ENCODE peak calls at places on chromosome 11, in nine cellular contexts. One of them, this sample, is unnamed.
A peak's percentile ranks its signal among the peaks of the same experiment; 100 is the strongest.

GRCh38 chr11:118691926-118692830 is 12.7 kb upstream of the TREH start:
- DNase-seq in foreskin fibroblast: peak; percentile 76
- DNase-seq in OCI-LY7: no peak
- DNase-seq in Caco-2: no peak
- DNase-seq in AG09309: no peak
- DNase-seq in endothelial cell of umbilical vein: no peak
- DNase-seq in HFFc6: peak; percentile 32
- DNase-seq in prostate gland: peak; percentile 27
- DNase-seq in nephron progenitor cell: no peak
- DNase-seq in this sample: peak; percentile 85

GRCh38 chr11:20501252-20501651 is 98.2 kb upstream of the SLC6A5 start:
- DNase-seq in Caco-2: no peak
- DNase-seq in foreskin fibroblast: no peak
- DNase-seq in prostate gland: no peak
- DNase-seq in nephron progenitor cell: no peak
- DNase-seq in OCI-LY7: no peak
- DNase-seq in HFFc6: no peak
- DNase-seq in AG09309: no peak
- DNase-seq in endothelial cell of umbilical vein: no peak
- DNase-seq in this sample: no peak

GRCh38 chr11:44203270-44204043 is 106.5 kb downstream of the ALX4 start:
- DNase-seq in prostate gland: no peak
- DNase-seq in foreskin fibroblast: no peak
- DNase-seq in HFFc6: no peak
- DNase-seq in endothelial cell of umbilical vein: no peak
- DNase-seq in nephron progenitor cell: no peak
- DNase-seq in OCI-LY7: no peak
- DNase-seq in AG09309: no peak
- DNase-seq in Caco-2: no peak
- DNase-seq in this sample: no peak

GRCh38 chr11:44382648-44383240 is 72.8 kb upstream of the ALX4 start:
- DNase-seq in AG09309: no peak
- DNase-seq in nephron progenitor cell: no peak
- DNase-seq in HFFc6: no peak
- DNase-seq in OCI-LY7: no peak
- DNase-seq in foreskin fibroblast: no peak
- DNase-seq in endothelial cell of umbilical vein: no peak
- DNase-seq in prostate gland: no peak
- DNase-seq in Caco-2: no peak
- DNase-seq in this sample: no peak

GRCh38 chr11:64545605-64546004 is 45.4 kb upstream of the SLC22A12 start:
- DNase-seq in OCI-LY7: no peak
- DNase-seq in prostate gland: no peak
- DNase-seq in nephron progenitor cell: no peak
- DNase-seq in endothelial cell of umbilical vein: peak; percentile 72
- DNase-seq in AG09309: peak; percentile 23
- DNase-seq in HFFc6: peak; percentile 79
- DNase-seq in Caco-2: no peak
- DNase-seq in foreskin fibroblast: peak; percentile 82
- DNase-seq in this sample: no peak

GRCh38 chr11:37533830-37534229 is 935.8 kb upstream of the RAG2 start:
- DNase-seq in nephron progenitor cell: no peak
- DNase-seq in AG09309: no peak
- DNase-seq in endothelial cell of umbilical vein: no peak
- DNase-seq in OCI-LY7: no peak
- DNase-seq in HFFc6: no peak
- DNase-seq in foreskin fibroblast: no peak
- DNase-seq in Caco-2: no peak
- DNase-seq in prostate gland: no peak
- DNase-seq in this sample: no peak

GRCh38 chr11:11073996-11074395 is 216.1 kb upstream of the ZBED5 start:
- DNase-seq in Caco-2: no peak
- DNase-seq in nephron progenitor cell: no peak
- DNase-seq in prostate gland: no peak
- DNase-seq in OCI-LY7: no peak
- DNase-seq in endothelial cell of umbilical vein: no peak
- DNase-seq in HFFc6: no peak
- DNase-seq in foreskin fibroblast: no peak
- DNase-seq in AG09309: no peak
- DNase-seq in this sample: no peak

GRCh38 chr11:85809881-85810280 is 1.1 kb downstream of the SYTL2 start:
- DNase-seq in foreskin fibroblast: peak; percentile 30
- DNase-seq in HFFc6: peak; percentile 29
- DNase-seq in OCI-LY7: peak; percentile 18
- DNase-seq in Caco-2: peak; percentile 69
- DNase-seq in endothelial cell of umbilical vein: peak; percentile 4
- DNase-seq in prostate gland: no peak
- DNase-seq in AG09309: no peak
- DNase-seq in nephron progenitor cell: peak; percentile 33
- DNase-seq in this sample: peak; percentile 64

GRCh38 chr11:99601179-99601578 is 580.4 kb downstream of the CNTN5 start:
- DNase-seq in endothelial cell of umbilical vein: no peak
- DNase-seq in nephron progenitor cell: no peak
- DNase-seq in foreskin fibroblast: no peak
- DNase-seq in AG09309: no peak
- DNase-seq in HFFc6: no peak
- DNase-seq in OCI-LY7: no peak
- DNase-seq in prostate gland: no peak
- DNase-seq in Caco-2: no peak
- DNase-seq in this sample: no peak

GRCh38 chr11:112029460-112029859 is 4.3 kb downstream of the DLAT start:
- DNase-seq in foreskin fibroblast: no peak
- DNase-seq in OCI-LY7: no peak
- DNase-seq in HFFc6: no peak
- DNase-seq in endothelial cell of umbilical vein: no peak
- DNase-seq in prostate gland: no peak
- DNase-seq in AG09309: no peak
- DNase-seq in nephron progenitor cell: no peak
- DNase-seq in Caco-2: no peak
- DNase-seq in this sample: no peak

GRCh38 chr11:1230456-1231395 is 7.9 kb downstream of the MUC5B start:
- DNase-seq in AG09309: no peak
- DNase-seq in foreskin fibroblast: no peak
- DNase-seq in Caco-2: peak; percentile 65
- DNase-seq in prostate gland: no peak
- DNase-seq in nephron progenitor cell: peak; percentile 6
- DNase-seq in OCI-LY7: no peak
- DNase-seq in HFFc6: no peak
- DNase-seq in endothelial cell of umbilical vein: no peak
- DNase-seq in this sample: no peak

GRCh38 chr11:1230121-1230455 is 7.2 kb downstream of the MUC5B start:
- DNase-seq in OCI-LY7: no peak
- DNase-seq in foreskin fibroblast: no peak
- DNase-seq in HFFc6: no peak
- DNase-seq in prostate gland: no peak
- DNase-seq in nephron progenitor cell: no peak
- DNase-seq in Caco-2: no peak
- DNase-seq in AG09309: no peak
- DNase-seq in endothelial cell of umbilical vein: no peak
- DNase-seq in this sample: no peak

GRCh38 chr11:1233351-1234053 is 10.6 kb downstream of the MUC5B start:
- DNase-seq in endothelial cell of umbilical vein: no peak
- DNase-seq in AG09309: no peak
- DNase-seq in Caco-2: peak; percentile 32
- DNase-seq in foreskin fibroblast: no peak
- DNase-seq in nephron progenitor cell: peak; percentile 4
- DNase-seq in prostate gland: no peak
- DNase-seq in HFFc6: no peak
- DNase-seq in OCI-LY7: no peak
- DNase-seq in this sample: no peak

GRCh38 chr11:1232328-1233321 is 9.8 kb downstream of the MUC5B start:
- DNase-seq in AG09309: no peak
- DNase-seq in endothelial cell of umbilical vein: no peak
- DNase-seq in Caco-2: peak; percentile 33
- DNase-seq in HFFc6: no peak
- DNase-seq in nephron progenitor cell: peak; percentile 3
- DNase-seq in prostate gland: no peak
- DNase-seq in foreskin fibroblast: no peak
- DNase-seq in OCI-LY7: no peak
- DNase-seq in this sample: no peak

DNA sequence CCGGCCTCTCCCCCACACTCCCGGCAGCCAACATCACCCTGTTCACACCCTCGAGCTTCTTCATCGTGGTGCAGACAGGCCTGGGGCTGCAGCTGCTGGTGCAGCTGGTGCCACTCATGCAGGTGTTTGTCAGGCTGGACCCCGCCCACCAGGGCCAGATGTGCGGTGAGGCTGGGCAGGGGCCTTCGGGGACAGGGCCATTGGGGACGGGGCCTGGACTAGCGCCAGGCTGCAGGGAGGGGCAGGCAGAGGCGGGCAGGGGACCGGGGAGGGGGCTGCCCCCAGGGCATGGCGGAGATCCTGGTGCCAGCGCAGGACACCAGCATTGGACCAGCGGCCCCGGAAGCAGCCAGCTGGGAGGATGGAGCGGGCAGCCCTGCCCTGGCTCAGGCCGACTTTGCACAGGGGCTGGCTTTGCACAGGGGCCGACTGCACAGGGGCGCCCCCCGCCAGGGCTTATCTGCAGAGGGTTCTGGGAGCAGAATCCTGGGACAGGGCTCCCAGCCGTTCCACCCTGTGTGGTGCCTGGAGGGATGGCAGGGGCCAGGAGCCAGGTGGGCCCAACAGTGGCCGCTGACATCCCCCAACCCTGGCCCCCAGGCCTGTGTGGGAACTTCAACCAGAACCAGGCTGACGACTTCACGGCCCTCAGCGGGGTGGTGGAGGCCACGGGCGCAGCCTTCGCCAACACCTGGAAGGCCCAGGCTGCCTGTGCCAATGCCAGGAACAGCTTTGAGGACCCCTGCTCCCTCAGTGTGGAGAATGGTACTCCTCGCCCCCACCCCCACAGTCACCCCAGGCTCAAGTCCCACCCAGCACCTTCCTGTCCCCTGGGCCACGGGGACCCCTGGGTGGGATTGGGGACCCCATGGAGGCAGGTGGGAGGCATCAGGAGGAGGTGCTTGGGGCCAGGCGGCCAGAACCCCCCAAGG is 8.8 kb downstream of the MUC5B start:
- DNase-seq in nephron progenitor cell: peak; percentile 2
- DNase-seq in AG09309: no peak
- DNase-seq in foreskin fibroblast: no peak
- DNase-seq in HFFc6: no peak
- DNase-seq in prostate gland: no peak
- DNase-seq in endothelial cell of umbilical vein: no peak
- DNase-seq in OCI-LY7: no peak
- DNase-seq in Caco-2: peak; percentile 33
- DNase-seq in this sample: no peak
- TF ChIP-seq CTCF in nephron progenitor cell: no peak
- TF ChIP-seq CTCF in AG09309: no peak
- TF ChIP-seq CTCF in foreskin fibroblast: no peak
- TF ChIP-seq CTCF in HFFc6: no peak
- TF ChIP-seq CTCF in prostate gland: no peak
- TF ChIP-seq CTCF in endothelial cell of umbilical vein: no peak
- TF ChIP-seq CTCF in OCI-LY7: no peak
- TF ChIP-seq CTCF in Caco-2: no peak
- TF ChIP-seq CTCF in this sample: no peak

DNA sequence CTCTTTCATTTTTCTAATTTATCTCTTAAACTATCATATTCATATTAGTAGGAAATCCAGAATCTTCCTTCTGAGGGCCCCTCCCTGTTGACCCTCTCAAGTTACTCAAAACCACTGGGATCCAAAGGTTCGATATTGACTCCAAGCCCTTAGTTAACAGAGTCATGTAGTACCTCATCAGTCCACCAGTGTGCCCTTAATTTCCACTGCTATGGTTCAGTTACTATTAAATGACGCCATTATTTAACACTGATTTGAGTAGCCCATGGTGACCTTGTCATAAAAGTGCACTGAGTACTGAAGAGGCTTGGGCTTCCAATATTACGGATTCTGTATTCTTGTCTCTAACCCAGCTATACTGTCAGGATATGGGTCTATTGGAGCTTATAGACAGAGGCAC is 91.9 kb upstream of the MS4A8 start:
- DNase-seq in AG09309: no peak
- DNase-seq in nephron progenitor cell: no peak
- DNase-seq in endothelial cell of umbilical vein: no peak
- DNase-seq in foreskin fibroblast: no peak
- DNase-seq in OCI-LY7: no peak
- DNase-seq in Caco-2: no peak
- DNase-seq in HFFc6: no peak
- DNase-seq in prostate gland: no peak
- DNase-seq in this sample: no peak
- TF ChIP-seq CTCF in AG09309: no peak
- TF ChIP-seq CTCF in nephron progenitor cell: peak; percentile 31
- TF ChIP-seq CTCF in endothelial cell of umbilical vein: no peak
- TF ChIP-seq CTCF in foreskin fibroblast: no peak
- TF ChIP-seq CTCF in OCI-LY7: peak; percentile 5
- TF ChIP-seq CTCF in Caco-2: no peak
- TF ChIP-seq CTCF in HFFc6: no peak
- TF ChIP-seq CTCF in prostate gland: no peak
- TF ChIP-seq CTCF in this sample: peak; percentile 33

GRCh38 chr11:129374081-129374992 is 1.3 kb upstream of the BARX2 start:
- DNase-seq in Caco-2: no peak
- DNase-seq in endothelial cell of umbilical vein: no peak
- DNase-seq in nephron progenitor cell: peak; percentile 42
- DNase-seq in prostate gland: no peak
- DNase-seq in OCI-LY7: no peak
- DNase-seq in foreskin fibroblast: peak; percentile 20
- DNase-seq in HFFc6: no peak
- DNase-seq in AG09309: no peak
- DNase-seq in this sample: no peak

GRCh38 chr11:129377739-129378138 is 2.1 kb downstream of the BARX2 start:
- DNase-seq in prostate gland: no peak
- DNase-seq in Caco-2: no peak
- DNase-seq in HFFc6: no peak
- DNase-seq in OCI-LY7: no peak
- DNase-seq in foreskin fibroblast: no peak
- DNase-seq in AG09309: no peak
- DNase-seq in endothelial cell of umbilical vein: no peak
- DNase-seq in nephron progenitor cell: no peak
- DNase-seq in this sample: no peak

GRCh38 chr11:129376658-129377341 is 1.2 kb downstream of the BARX2 start:
- DNase-seq in AG09309: no peak
- DNase-seq in Caco-2: no peak
- DNase-seq in OCI-LY7: no peak
- DNase-seq in HFFc6: no peak
- DNase-seq in foreskin fibroblast: no peak
- DNase-seq in endothelial cell of umbilical vein: no peak
- DNase-seq in prostate gland: no peak
- DNase-seq in nephron progenitor cell: no peak
- DNase-seq in this sample: no peak

GRCh38 chr11:129374993-129375721 is 491 bp upstream of the BARX2 start:
- DNase-seq in OCI-LY7: no peak
- DNase-seq in HFFc6: no peak
- DNase-seq in foreskin fibroblast: peak; percentile 45
- DNase-seq in AG09309: no peak
- DNase-seq in nephron progenitor cell: peak; percentile 54
- DNase-seq in endothelial cell of umbilical vein: peak; percentile 9
- DNase-seq in prostate gland: peak; percentile 43
- DNase-seq in Caco-2: peak; percentile 83
- DNase-seq in this sample: peak; percentile 25

GRCh38 chr11:129375731-129376657 is at the start of gene BARX2:
- DNase-seq in HFFc6: peak; percentile 41
- DNase-seq in AG09309: peak; percentile 14
- DNase-seq in nephron progenitor cell: peak; percentile 69
- DNase-seq in prostate gland: peak; percentile 76
- DNase-seq in foreskin fibroblast: peak; percentile 86
- DNase-seq in endothelial cell of umbilical vein: peak; percentile 47
- DNase-seq in Caco-2: peak; percentile 88
- DNase-seq in OCI-LY7: no peak
- DNase-seq in this sample: peak; percentile 53
- TF ChIP-seq CTCF in HFFc6: peak; percentile 66
- TF ChIP-seq CTCF in AG09309: peak; percentile 49
- TF ChIP-seq CTCF in nephron progenitor cell: peak; percentile 29
- TF ChIP-seq CTCF in prostate gland: peak; percentile 84
- TF ChIP-seq CTCF in foreskin fibroblast: peak; percentile 54
- TF ChIP-seq CTCF in endothelial cell of umbilical vein: peak; percentile 27
- TF ChIP-seq CTCF in Caco-2: peak; percentile 96
- TF ChIP-seq CTCF in OCI-LY7: no peak
- TF ChIP-seq CTCF in this sample: no peak

GRCh38 chr11:1838077-1838425 is 730 bp upstream of the TNNI2 start:
- DNase-seq in nephron progenitor cell: no peak
- DNase-seq in AG09309: no peak
- DNase-seq in Caco-2: no peak
- DNase-seq in foreskin fibroblast: no peak
- DNase-seq in endothelial cell of umbilical vein: no peak
- DNase-seq in prostate gland: no peak
- DNase-seq in HFFc6: no peak
- DNase-seq in OCI-LY7: no peak
- DNase-seq in this sample: peak; percentile 47
- TF ChIP-seq CTCF in nephron progenitor cell: no peak
- TF ChIP-seq CTCF in AG09309: no peak
- TF ChIP-seq CTCF in Caco-2: no peak
- TF ChIP-seq CTCF in foreskin fibroblast: no peak
- TF ChIP-seq CTCF in endothelial cell of umbilical vein: no peak
- TF ChIP-seq CTCF in prostate gland: no peak
- TF ChIP-seq CTCF in HFFc6: peak; percentile 40
- TF ChIP-seq CTCF in OCI-LY7: peak; percentile 27
- TF ChIP-seq CTCF in this sample: no peak

This sample was measured in activated CD8-positive, alpha-beta T cell treated with anti-CD3 and anti-CD28 coated beads for 36 hours.